ENCODE peak calls at places on chromosomes 12 and 14, in seven cellular contexts. L is mesendoderm, H is neuronal stem cell, J is IMR-90, G is trophoblast cell, O is mesenchymal stem cell, Q is H1. P is an unnamed sample.

GRCh38 chr12:120076651-120077050 is 39.9 kb downstream of the RAB35 start:
- DNase-seq in L (no peak), H (no peak), J (no peak), G (no peak), O (no peak), Q (no peak), P (no peak)

GRCh38 chr12:7667025-7667575 is 1.4 kb upstream of the APOBEC1 start:
- DNase-seq in L (peak; percentile 81), H (no peak), J (no peak), G (no peak), O (no peak), Q (no peak), P (no peak)

GRCh38 chr12:118541945-118542344 is 165.6 kb downstream of the SUDS3 start:
- DNase-seq in L (peak; percentile 14), H (no peak), J (no peak), G (no peak), O (no peak), Q (no peak), P (no peak)

GRCh38 chr12:46717159-46717558 is 108.6 kb downstream of the SLC38A4 start:
- DNase-seq in L (no peak), H (no peak), J (no peak), G (no peak), O (no peak), Q (no peak), P (no peak)

GRCh38 chr14:32370720-32371119 is 41.6 kb downstream of the AKAP6 start:
- DNase-seq in L (no peak), H (no peak), J (peak; percentile 89), G (no peak), O (peak; percentile 79), Q (no peak), P (no peak)

GRCh38 chr14:76765461-76765931 is 4.2 kb downstream of the VASH1 start:
- DNase-seq in L (no peak), H (no peak), J (no peak), G (no peak), O (no peak), Q (no peak), P (no peak)

GRCh38 chr12:46303039-46303666 is 34.3 kb upstream of the SLC38A1 start:
- DNase-seq in L (peak; percentile 54), H (no peak), J (peak; percentile 33), G (peak; percentile 22), O (peak; percentile 13), Q (no peak), P (no peak)

GRCh38 chr12:95459310-95459709 is 14.6 kb upstream of the METAP2 start:
- DNase-seq in L (no peak), H (no peak), J (no peak), G (no peak), O (no peak), Q (no peak), P (no peak)

GRCh38 chr12:85765443-85765842 is 70.8 kb downstream of the RASSF9 start:
- DNase-seq in L (no peak), H (no peak), J (no peak), G (no peak), O (no peak), Q (no peak), P (no peak)

GRCh38 chr12:64633186-64633939 is 23.1 kb downstream of the RASSF3 start:
- DNase-seq in L (no peak), H (no peak), J (no peak), G (no peak), O (no peak), Q (no peak), P (no peak)

GRCh38 chr14:76929927-76930326 is 98.6 kb downstream of the IRF2BPL start:
- DNase-seq in L (peak; percentile 74), H (no peak), J (no peak), G (no peak), O (peak; percentile 67), Q (no peak), P (no peak)

GRCh38 chr12:7197846-7198245 is 8.4 kb downstream of the PEX5 start:
- DNase-seq in L (no peak), H (no peak), J (no peak), G (no peak), O (no peak), Q (no peak), P (no peak)

GRCh38 chr12:3456809-3457208 is 34.2 kb upstream of the PRMT8 start:
- DNase-seq in L (peak; percentile 84), H (peak; percentile 59), J (no peak), G (no peak), O (no peak), Q (peak; percentile 38), P (peak; percentile 90)

GRCh38 chr12:51947597-51947996 is 3.9 kb upstream of the ACVR1B start:
- DNase-seq in L (no peak), H (no peak), J (no peak), G (no peak), O (no peak), Q (no peak), P (no peak)

GRCh38 chr14:20551606-20552005 is 9.2 kb downstream of the RNASE9 start:
- DNase-seq in L (no peak), H (no peak), J (no peak), G (no peak), O (no peak), Q (no peak), P (peak; percentile 46)

GRCh38 chr12:32726286-32726685 is 29.4 kb downstream of the YARS2 start:
- DNase-seq in L (no peak), H (no peak), J (no peak), G (no peak), O (no peak), Q (no peak), P (no peak)

GRCh38 chr14:85415015-85415712 is 114.8 kb upstream of the FLRT2 start:
- DNase-seq in L (peak; percentile 81), H (no peak), J (peak; percentile 93), G (no peak), O (peak; percentile 85), Q (peak; percentile 17), P (peak; percentile 58)

GRCh38 chr14:74476607-74477006 is 16.5 kb downstream of the NPC2 start:
- DNase-seq in L (peak; percentile 67), H (peak; percentile 53), J (no peak), G (no peak), O (no peak), Q (no peak), P (no peak)

GRCh38 chr12:30928356-30929264 is 2.1 kb downstream of the TSPAN11 start:
- DNase-seq in L (no peak), H (no peak), J (no peak), G (no peak), O (no peak), Q (no peak), P (peak; percentile 24)

GRCh38 chr12:58887071-58887470 is 33.2 kb downstream of the LRIG3 start:
- DNase-seq in L (no peak), H (no peak), J (no peak), G (no peak), O (no peak), Q (no peak), P (no peak)

GRCh38 chr12:50984899-50985298 is 32.6 kb downstream of the HIGD1C start:
- DNase-seq in L (no peak), H (no peak), J (peak; percentile 54), G (no peak), O (peak; percentile 60), Q (no peak), P (no peak)

GRCh38 chr12:110737532-110737931 is 5.2 kb downstream of the PPP1CC start:
- DNase-seq in L (peak; percentile 37), H (no peak), J (no peak), G (no peak), O (no peak), Q (no peak), P (no peak)

DNA sequence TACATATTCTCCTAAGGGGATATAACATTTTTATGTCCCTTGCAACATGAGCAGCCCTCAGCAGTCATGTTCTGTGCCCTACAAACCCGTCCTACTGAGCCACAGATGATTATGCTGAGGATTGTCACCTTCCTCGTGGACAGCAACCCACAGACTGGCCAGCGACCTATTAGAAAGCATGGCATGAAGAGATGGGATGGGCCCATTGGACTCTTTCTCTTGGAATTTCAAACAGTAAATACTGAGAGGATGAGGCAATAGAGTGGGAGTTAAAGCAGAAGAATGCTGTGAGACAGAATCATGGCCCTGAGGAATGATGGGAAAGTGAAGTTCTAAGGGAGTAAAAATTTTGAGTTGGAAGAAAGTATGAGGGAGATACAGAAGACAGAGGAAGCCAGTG is 149.9 kb upstream of the BTG1 start:
- DNase-seq in L (peak; percentile 45), H (no peak), J (peak; percentile 79), G (no peak), O (peak; percentile 44), Q (no peak), P (no peak)
- H3K4ac ChIP-seq in L (no peak overlapping the region), H (no peak overlapping the region), J (peak overlapping the region; percentile 71), G (no peak overlapping the region), O (no peak overlapping the region), Q (no peak overlapping the region), P (no peak overlapping the region)

DNA sequence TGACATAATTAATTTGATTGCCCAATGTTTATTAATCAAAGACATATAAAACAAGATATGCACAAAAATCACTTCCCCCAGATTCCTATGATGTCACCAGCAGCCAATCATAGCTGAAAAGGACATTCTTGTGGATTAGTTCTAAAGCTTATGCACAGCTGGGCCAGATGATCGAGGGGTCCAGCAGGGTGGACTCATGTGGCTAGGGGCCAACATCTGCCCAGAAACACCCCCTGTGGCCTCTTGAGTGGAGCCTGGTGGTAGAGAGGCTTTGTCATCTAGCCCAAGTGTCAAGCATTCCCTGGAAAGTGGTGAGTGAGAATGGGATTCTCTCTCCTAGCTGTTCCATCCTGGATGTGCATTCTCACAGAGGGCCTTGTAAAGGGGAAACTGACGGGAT is 590.0 kb downstream of the BCL11B start:
- DNase-seq in L (no peak), H (no peak), J (no peak), G (no peak), O (no peak), Q (no peak), P (no peak)
- H3K4ac ChIP-seq in L (no peak overlapping the region), H (no peak overlapping the region), J (no peak overlapping the region), G (no peak overlapping the region), O (no peak overlapping the region), Q (no peak overlapping the region), P (no peak overlapping the region)

GRCh38 chr12:66836623-66837310 is 157.9 kb upstream of the GRIP1 start:
- DNase-seq in L (no peak), H (no peak), J (no peak), G (no peak), O (no peak), Q (no peak), P (no peak)
- H3K4ac ChIP-seq in L (no peak overlapping the region), H (no peak overlapping the region), J (no peak overlapping the region), G (no peak overlapping the region), O (no peak overlapping the region), Q (no peak overlapping the region), P (no peak overlapping the region)

DNA sequence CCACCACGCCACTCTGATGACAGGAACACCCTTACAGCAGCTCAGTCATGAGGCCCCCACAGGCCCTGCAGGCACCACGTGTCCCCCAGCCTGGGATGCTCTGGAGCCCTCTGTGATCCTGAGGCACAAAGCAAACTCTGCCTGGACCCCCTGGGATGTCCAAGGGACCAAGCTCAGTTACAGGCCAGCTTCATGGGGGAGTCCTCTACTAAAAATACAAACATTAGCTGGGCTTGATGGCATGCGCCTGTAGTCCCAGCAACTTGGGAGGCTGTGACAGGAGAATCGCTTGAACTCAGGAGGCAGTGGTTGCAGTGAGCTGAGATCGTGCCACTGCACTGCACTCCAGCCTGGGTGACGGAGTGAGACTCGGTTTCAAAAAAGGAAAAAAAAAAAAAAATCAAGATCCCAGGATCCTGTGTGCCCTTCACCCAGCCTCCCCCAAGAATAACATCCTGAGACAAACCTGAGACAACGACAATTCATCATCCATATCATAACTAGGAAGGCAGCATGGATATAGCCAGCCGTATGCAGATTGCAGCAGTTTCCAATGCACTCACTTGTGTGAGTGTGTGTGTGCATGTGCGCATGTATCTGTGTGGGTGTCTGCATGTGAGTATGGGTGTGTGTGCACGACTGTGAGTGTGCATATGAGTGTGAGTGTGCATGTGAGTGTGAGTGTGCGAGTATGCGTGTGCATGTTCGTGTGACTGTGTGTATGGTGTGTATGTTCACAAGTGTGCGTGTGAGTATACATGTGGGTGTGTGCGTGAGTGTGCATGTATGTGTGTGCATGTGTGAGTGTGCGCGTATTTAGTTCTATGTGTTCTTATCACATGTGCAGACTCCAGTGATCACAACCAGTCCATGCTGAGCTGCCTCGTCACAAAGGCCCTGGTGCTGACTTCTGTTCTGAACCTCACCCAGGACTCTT is 52.1 kb downstream of the NCOR2 start:
- DNase-seq in L (no peak), H (no peak), J (no peak), G (no peak), O (no peak), Q (no peak), P (no peak)
- H3K4ac ChIP-seq in L (no peak overlapping the region), H (peak overlapping the region; percentile 23), J (no peak overlapping the region), G (peak overlapping the region; percentile 21), O (no peak overlapping the region), Q (peak overlapping the region; percentile 98), P (no peak overlapping the region)

P was measured in H9.